ENCODE peak calls at places on chromosomes 11 and 22, in eight cellular contexts. H is testis; D is pancreas; Z is prostate gland; P is breast epithelium; I is Peyer's patch; G is naive thymus-derived CD4-positive, alpha-beta T cell; U is AG04450. V is an unnamed sample. For H3K27me3, the result is how much of the 10 kb centered on the place peaks cover.

GRCh38 chr11:112310414-112310813 is 49.8 kb upstream of the PLET1 start:
- DNase-seq in H (no peak), D (no peak), Z (no peak), P (no peak), I (no peak), G (no peak), U (no peak), V (no peak)

GRCh38 chr11:112806876-112807275 is 154.3 kb upstream of the NCAM1 start:
- DNase-seq in H (no peak), D (no peak), Z (no peak), P (no peak), I (no peak), G (no peak), U (no peak), V (no peak)

GRCh38 chr22:30016596-30016995 is 63.7 kb upstream of the HORMAD2 start:
- DNase-seq in H (no peak), D (no peak), Z (no peak), P (no peak), I (no peak), G (no peak), U (no peak), V (no peak)

GRCh38 chr11:112157274-112157766 is 6.6 kb downstream of the IL18 start:
- DNase-seq in H (peak), D (peak), Z (no peak), P (no peak), I (no peak), G (no peak), U (peak), V (no peak)

GRCh38 chr11:76704171-76704948 is 33.8 kb upstream of the LRRC32 start:
- DNase-seq in H (no peak), D (no peak), Z (no peak), P (no peak), I (no peak), G (no peak), U (no peak), V (no peak)

GRCh38 chr11:67648140-67648795 is 2.3 kb downstream of the ACY3 start:
- DNase-seq in H (no peak), D (peak), Z (no peak), P (no peak), I (peak), G (peak), U (no peak), V (no peak)

GRCh38 chr11:128726464-128727139 is 32.7 kb downstream of the FLI1 start:
- DNase-seq in H (no peak), D (no peak), Z (no peak), P (no peak), I (peak), G (peak), U (no peak), V (no peak)

GRCh38 chr11:78789365-78789764 is 214.7 kb upstream of the NARS2 start:
- DNase-seq in H (no peak), D (peak), Z (no peak), P (no peak), I (no peak), G (no peak), U (no peak), V (no peak)

GRCh38 chr22:31683181-31684105 is 21.4 kb upstream of the PISD start:
- DNase-seq in H (no peak), D (no peak), Z (peak), P (no peak), I (no peak), G (no peak), U (no peak), V (no peak)

GRCh38 chr22:35684270-35684700 is 33.4 kb upstream of the APOL5 start:
- DNase-seq in H (peak), D (no peak), Z (no peak), P (no peak), I (no peak), G (no peak), U (no peak), V (peak)

GRCh38 chr11:127471662-127472061 is 471.1 kb upstream of the KIRREL3 start:
- DNase-seq in H (no peak), D (no peak), Z (no peak), P (no peak), I (no peak), G (no peak), U (no peak), V (no peak)

GRCh38 chr11:1375955-1376258 is 13.8 kb upstream of the BRSK2 start:
- DNase-seq in H (no peak), D (no peak), Z (no peak), P (no peak), I (no peak), G (no peak), U (no peak), V (no peak)

GRCh38 chr11:8612522-8612921 is 18.5 kb upstream of the STK33 start:
- DNase-seq in H (no peak), D (no peak), Z (no peak), P (no peak), I (no peak), G (no peak), U (no peak), V (no peak)

GRCh38 chr11:46207270-46207669 is 70.2 kb upstream of the CREB3L1 start:
- DNase-seq in H (no peak), D (no peak), Z (no peak), P (no peak), I (no peak), G (no peak), U (no peak), V (no peak)

GRCh38 chr22:25202290-25202921 is 2.7 kb downstream of the CRYBB3 start:
- DNase-seq in H (peak), D (peak), Z (peak), P (no peak), I (peak), G (no peak), U (peak), V (peak)

GRCh38 chr11:128921790-128922189 is 20.9 kb downstream of the TP53AIP1 start:
- DNase-seq in H (no peak), D (no peak), Z (no peak), P (no peak), I (no peak), G (no peak), U (no peak), V (no peak)

GRCh38 chr11:72223615-72224586 is 666 bp upstream of the INPPL1 start:
- DNase-seq in H (peak), D (peak), Z (peak), P (no peak), I (peak), G (no peak), U (no peak), V (no peak)

GRCh38 chr11:68460741-68461283 is at the start of gene PPP6R3:
- DNase-seq in H (peak), D (no peak), Z (no peak), P (no peak), I (no peak), G (no peak), U (no peak), V (no peak)

GRCh38 chr11:95762513-95762912 is 27.1 kb downstream of the FAM76B start:
- DNase-seq in H (no peak), D (no peak), Z (no peak), P (no peak), I (no peak), G (no peak), U (no peak), V (no peak)

GRCh38 chr11:10072142-10072541 is 221.9 kb downstream of the SBF2 start:
- DNase-seq in H (no peak), D (no peak), Z (no peak), P (no peak), I (no peak), G (no peak), U (peak), V (no peak)

GRCh38 chr11:122668562-122669090 is 13.1 kb downstream of the UBASH3B start:
- DNase-seq in H (no peak), D (no peak), Z (no peak), P (no peak), I (no peak), G (peak), U (peak), V (no peak)

GRCh38 chr22:36470994-36471331 is 10.5 kb downstream of the TXN2 start:
- DNase-seq in H (no peak), D (no peak), Z (no peak), P (no peak), I (no peak), G (no peak), U (no peak), V (no peak)

GRCh38 chr11:833849-834311 is 1.1 kb downstream of the CD151 start:
- DNase-seq in H (no peak), D (no peak), Z (no peak), P (no peak), I (no peak), G (no peak), U (no peak), V (no peak)

GRCh38 chr11:123704341-123704740 is 37.1 kb downstream of the ZNF202 start:
- DNase-seq in H (no peak), D (no peak), Z (no peak), P (no peak), I (no peak), G (no peak), U (no peak), V (no peak)

GRCh38 chr11:119676461-119677020 is 52.5 kb downstream of the NECTIN1 start:
- DNase-seq in H (no peak), D (no peak), Z (no peak), P (no peak), I (no peak), G (no peak), U (no peak), V (no peak)

GRCh38 chr11:134098566-134099184 is 29.8 kb downstream of the JAM3 start:
- DNase-seq in H (no peak), D (no peak), Z (no peak), P (no peak), I (no peak), G (no peak), U (no peak), V (no peak)

GRCh38 chr11:60842688-60843605 is 1.0 kb downstream of the CCDC86 start:
- DNase-seq in H (no peak), D (no peak), Z (no peak), P (no peak), I (no peak), G (no peak), U (no peak), V (no peak)

GRCh38 chr11:2428322-2428795 is 16.0 kb downstream of the TRPM5 start:
- DNase-seq in H (peak), D (peak), Z (peak), P (peak), I (peak), G (peak), U (no peak), V (peak)

GRCh38 chr22:48884292-48884691 is 943.4 kb downstream of the BRD1 start:
- DNase-seq in H (no peak), D (no peak), Z (no peak), P (no peak), I (peak), G (no peak), U (no peak), V (peak)
- H3K27me3 ChIP-seq in H (under half), D (under half), Z (under half), P (under half), I (under half), G (under half), U (under half), V (under half)

DNA sequence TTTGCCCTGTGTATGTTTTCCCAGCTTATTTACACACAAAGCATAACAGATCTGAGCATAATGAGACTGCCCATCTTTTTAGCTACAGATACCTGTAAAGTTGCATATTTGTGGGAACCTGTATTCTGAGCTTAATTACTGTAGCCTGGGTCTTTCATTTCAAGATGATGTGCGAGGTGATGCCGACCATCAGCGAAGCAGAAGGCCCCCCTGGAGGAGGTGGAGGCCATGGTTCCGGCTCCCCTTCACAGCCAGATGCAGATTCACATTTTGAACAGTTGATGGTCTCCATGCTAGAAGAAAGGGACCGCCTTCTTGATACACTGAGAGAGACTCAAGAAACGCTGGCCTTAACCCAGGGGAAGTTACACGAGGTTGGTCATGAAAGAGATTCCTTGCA is 1.5 kb downstream of the PPFIA1 start:
- DNase-seq in H (no peak), D (no peak), Z (no peak), P (no peak), I (no peak), G (no peak), U (no peak), V (no peak)
- H3K4me3 ChIP-seq in H (no peak), D (no peak), Z (peak), P (no peak), I (no peak), G (no peak), U (peak), V (peak)

GRCh38 chr11:64764753-64765152 is 5.0 kb upstream of the PYGM start:
- DNase-seq in H (no peak), D (no peak), Z (no peak), P (peak), I (peak), G (no peak), U (no peak), V (no peak)

GRCh38 chr11:64766881-64767280 is 7.1 kb upstream of the PYGM start:
- DNase-seq in H (no peak), D (no peak), Z (no peak), P (peak), I (peak), G (no peak), U (no peak), V (no peak)

GRCh38 chr11:64765291-64765803 is 5.6 kb upstream of the PYGM start:
- DNase-seq in H (peak), D (no peak), Z (no peak), P (peak), I (peak), G (no peak), U (no peak), V (no peak)

GRCh38 chr11:64767344-64768299 is 7.8 kb upstream of the PYGM start:
- DNase-seq in H (peak), D (peak), Z (no peak), P (peak), I (peak), G (peak), U (no peak), V (peak)

DNA sequence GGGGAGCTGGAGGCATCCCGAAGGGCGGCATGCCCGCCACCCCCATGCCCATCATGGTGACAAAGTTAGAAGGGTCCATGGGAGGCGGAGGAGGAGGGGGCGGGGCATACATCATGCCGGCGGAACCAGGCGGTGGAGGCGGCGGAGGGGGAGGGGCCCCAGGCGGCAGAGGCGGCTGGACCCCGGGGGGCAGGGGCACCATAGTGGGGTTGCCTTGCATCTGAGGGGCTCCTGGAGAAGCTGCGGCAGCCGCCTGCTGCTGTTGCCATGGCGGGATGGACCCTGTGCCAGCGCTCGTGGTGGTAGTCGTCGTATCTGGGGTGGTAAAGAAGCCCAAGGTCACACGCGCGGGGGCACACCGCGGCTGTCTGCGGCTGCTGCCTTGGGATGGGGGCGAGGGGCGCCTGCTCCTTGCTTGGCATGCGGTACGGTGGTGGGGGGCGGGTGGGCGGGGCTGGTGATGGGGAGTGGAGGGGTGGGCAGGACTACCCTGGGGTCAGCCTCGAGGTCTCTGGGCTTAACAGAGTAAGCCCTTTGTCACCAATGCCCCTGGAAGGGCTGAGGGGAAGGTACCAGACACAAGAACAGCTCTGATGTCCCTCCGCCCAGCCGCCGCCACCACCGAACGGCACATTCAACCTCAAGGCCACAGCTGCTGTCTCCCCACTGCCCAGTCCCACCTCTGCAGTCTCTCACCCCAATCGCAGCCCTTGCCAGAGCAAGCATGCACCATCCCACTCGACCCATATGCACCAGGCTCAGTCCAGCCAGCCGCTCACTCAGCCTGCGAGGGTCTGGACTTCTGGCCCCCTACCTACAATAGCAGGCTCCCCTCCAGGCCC is 6.3 kb upstream of the PYGM start:
- DNase-seq in H (no peak), D (no peak), Z (no peak), P (peak), I (peak), G (no peak), U (no peak), V (peak)
- H3K27ac ChIP-seq in H (peak), D (no peak), Z (no peak), P (peak), I (no peak), G (peak), U (no peak), V (peak)

DNA sequence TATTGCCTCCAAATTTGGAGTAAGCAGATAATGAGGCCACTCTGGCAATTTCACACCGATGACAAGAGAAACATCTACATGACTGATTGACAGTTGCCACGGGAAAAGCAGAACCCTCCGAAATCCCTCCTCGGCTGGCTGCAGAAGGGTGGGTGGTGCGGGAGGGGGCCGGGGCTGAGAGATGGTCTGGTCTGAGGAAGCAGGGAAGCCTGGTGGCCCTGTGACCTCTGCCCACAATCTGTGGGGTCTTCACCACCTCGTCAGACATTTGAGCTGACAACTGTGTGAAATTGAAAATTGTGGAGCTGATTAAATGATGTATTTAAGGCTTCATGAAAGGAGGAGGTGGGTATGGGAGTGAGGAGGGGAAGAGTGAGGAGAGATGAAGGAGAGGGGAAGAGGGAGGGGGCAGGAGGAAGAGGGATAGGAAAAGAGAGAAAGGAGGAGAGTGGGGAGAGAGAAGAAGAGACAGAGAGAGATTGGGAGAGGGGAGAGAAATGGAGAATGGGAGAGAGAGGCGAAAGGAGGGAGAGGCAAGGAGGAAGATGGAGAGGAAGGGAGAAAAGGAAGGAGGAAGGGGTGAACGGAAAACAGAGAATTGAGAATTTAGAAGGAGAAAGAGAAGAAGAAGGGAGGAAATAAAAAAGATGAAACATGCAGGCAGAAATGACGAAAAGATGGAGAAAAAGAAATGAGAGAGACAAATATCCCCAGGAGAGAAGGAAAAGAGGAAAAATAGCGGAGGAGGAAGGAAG is 503.0 kb downstream of the MN1 start:
- DNase-seq in H (no peak), D (no peak), Z (no peak), P (no peak), I (no peak), G (no peak), U (no peak), V (no peak)
- H3K27me3 ChIP-seq in H (under half), D (under half), Z (under half), P (under half), I (under half), G (under half), U (under half), V (under half)

V was measured in dorsolateral prefrontal cortex.